ENCODE peak calls at places on chromosomes 5 and 9, in seven cellular contexts. A, R, E, H, V, I and C are unnamed samples.

GRCh38 chr5:32852535-32852934 is 141.4 kb downstream of the NPR3 start:
- DNase-seq in I (no peak), H (no peak), A (no peak), R (peak), V (peak), E (peak), C (no peak)

GRCh38 chr5:110548171-110548570 is 178.3 kb downstream of the TMEM232 start:
- DNase-seq in H (no peak), V (no peak), E (no peak), I (no peak), A (no peak), R (no peak), C (no peak)

GRCh38 chr9:127008076-127008475 is 93.5 kb downstream of the RALGPS1 start:
- DNase-seq in V (no peak), I (no peak), A (no peak), R (no peak), E (no peak), H (no peak), C (no peak)

GRCh38 chr5:32805966-32806626 is 95.0 kb downstream of the NPR3 start:
- DNase-seq in R (peak), E (no peak), H (no peak), V (peak), A (no peak), I (no peak), C (no peak)

GRCh38 chr9:126081746-126082145 is 244.9 kb upstream of the MVB12B start:
- DNase-seq in I (no peak), R (no peak), A (no peak), E (no peak), H (no peak), V (no peak), C (no peak)

GRCh38 chr5:34555699-34556513 is 100.2 kb upstream of the RAI14 start:
- DNase-seq in V (no peak), I (no peak), A (no peak), H (no peak), R (no peak), E (no peak), C (no peak)

GRCh38 chr9:93815677-93816076 is 139.5 kb downstream of the BARX1 start:
- DNase-seq in A (peak), V (no peak), E (no peak), R (no peak), I (no peak), H (no peak), C (no peak)

GRCh38 chr9:5863092-5863746 is 27.5 kb upstream of the MLANA start:
- DNase-seq in A (no peak), H (no peak), R (no peak), I (no peak), V (no peak), E (no peak), C (no peak)

GRCh38 chr5:99686538-99686937 is 757.7 kb upstream of the CHD1 start:
- DNase-seq in H (no peak), V (no peak), E (no peak), R (no peak), I (no peak), A (no peak), C (no peak)

GRCh38 chr5:142568271-142568995 is 117.5 kb downstream of the FGF1 start:
- DNase-seq in V (no peak), R (no peak), H (no peak), E (peak), I (no peak), A (no peak), C (no peak)

GRCh38 chr9:108671156-108671555 is 184.6 kb downstream of the ACTL7B start:
- DNase-seq in H (no peak), I (no peak), E (no peak), V (peak), R (no peak), A (no peak), C (no peak)

GRCh38 chr5:172770374-172770674 is 671 bp downstream of the DUSP1 start:
- DNase-seq in A (no peak), H (no peak), R (no peak), I (no peak), V (no peak), E (no peak), C (no peak)

GRCh38 chr5:35853652-35854051 is 3.0 kb upstream of the IL7R start:
- DNase-seq in R (no peak), A (no peak), H (no peak), E (no peak), I (no peak), V (peak), C (no peak)

GRCh38 chr9:78973906-78974305 is 597.9 kb upstream of the TLE4 start:
- DNase-seq in A (no peak), H (no peak), E (no peak), V (peak), I (no peak), R (peak), C (no peak)

GRCh38 chr5:142881076-142881466 is 110.9 kb downstream of the ARHGAP26 start:
- DNase-seq in H (peak), E (no peak), R (peak), V (peak), A (no peak), I (no peak), C (peak)

GRCh38 chr5:151483176-151483575 is 35.8 kb downstream of the SLC36A1 start:
- DNase-seq in R (no peak), V (peak), H (no peak), I (no peak), A (no peak), E (no peak), C (no peak)

GRCh38 chr5:79189439-79190234 is 46.3 kb upstream of the JMY start:
- DNase-seq in R (no peak), V (peak), I (no peak), H (no peak), A (peak), E (no peak), C (no peak)

GRCh38 chr5:13250450-13251291 is 693.8 kb downstream of the DNAH5 start:
- DNase-seq in A (peak), E (no peak), H (peak), V (peak), I (no peak), R (no peak), C (no peak)

DNA sequence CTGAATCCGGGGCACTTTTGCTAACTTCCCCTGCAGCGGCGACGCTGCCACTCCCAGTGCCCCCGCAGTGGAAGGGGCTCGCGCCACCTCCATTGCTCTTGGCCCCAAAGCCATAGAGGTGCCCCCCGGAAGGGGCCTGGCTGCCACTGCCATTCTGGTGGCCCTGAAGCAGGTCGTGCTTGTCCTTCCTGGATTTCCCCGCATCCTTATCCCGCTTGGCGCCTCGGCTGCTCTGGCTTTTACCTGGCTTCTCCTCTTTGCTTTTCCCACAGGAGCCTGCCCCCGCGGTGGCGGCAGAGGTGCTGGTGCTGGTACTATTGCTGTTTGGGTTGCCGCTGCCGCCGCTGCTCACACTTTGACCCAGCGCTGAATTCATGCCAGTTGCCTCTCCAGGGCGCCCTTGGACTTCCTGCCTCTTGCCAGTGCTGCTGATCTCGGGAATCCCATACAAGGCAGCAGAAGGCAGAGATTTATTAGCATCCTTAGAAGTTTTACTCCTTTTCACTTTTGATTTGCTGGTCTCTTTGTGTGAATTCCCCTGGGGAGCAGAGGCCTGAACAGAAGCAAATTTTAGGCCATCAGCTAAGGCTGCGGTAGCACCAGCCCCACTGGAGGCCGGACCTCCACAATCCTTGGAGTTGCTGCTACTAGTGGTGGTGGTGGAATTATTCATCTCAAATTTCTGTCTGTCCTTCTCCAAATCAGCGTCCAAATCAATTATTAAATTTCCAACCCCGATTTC is 2.1 kb downstream of the ZNF608 start:
- DNase-seq in H (no peak), E (peak), V (no peak), A (no peak), R (no peak), I (no peak), C (peak)
- TF ChIP-seq CTCF in H (no peak), E (no peak), V (no peak), A (no peak), R (peak), I (no peak), C (no peak)

GRCh38 chr5:58069016-58069705 is 390.7 kb downstream of the PLK2 start:
- DNase-seq in V (no peak), H (no peak), I (no peak), E (no peak), A (no peak), R (no peak), C (no peak)

GRCh38 chr5:58069846-58070245 is 390.0 kb downstream of the PLK2 start:
- DNase-seq in A (no peak), V (no peak), E (no peak), H (no peak), R (no peak), I (no peak), C (no peak)

GRCh38 chr5:58072202-58072791 is 387.6 kb downstream of the PLK2 start:
- DNase-seq in A (peak), H (no peak), I (no peak), R (no peak), V (no peak), E (no peak), C (no peak)

GRCh38 chr5:58073246-58073645 is 386.6 kb downstream of the PLK2 start:
- DNase-seq in A (no peak), H (no peak), V (no peak), I (no peak), R (no peak), E (no peak), C (no peak)

GRCh38 chr5:58071566-58071965 is 388.3 kb downstream of the PLK2 start:
- DNase-seq in I (no peak), H (no peak), V (no peak), E (no peak), A (no peak), R (no peak), C (no peak)
- TF ChIP-seq CTCF in I (no peak), H (no peak), V (no peak), E (no peak), A (no peak), R (no peak), C (no peak)

GRCh38 chr5:1174122-1174936 is 27.1 kb upstream of the SLC6A19 start:
- DNase-seq in V (peak), E (no peak), H (peak), I (no peak), A (peak), R (peak), C (peak)
- TF ChIP-seq CTCF in V (peak), E (peak), H (peak), I (no peak), A (peak), R (peak), C (peak)

GRCh38 chr5:60740322-60740721 is 40.4 kb upstream of the DEPDC1B start:
- DNase-seq in R (no peak), H (no peak), E (no peak), I (no peak), A (no peak), V (no peak), C (no peak)

GRCh38 chr5:60738461-60738860 is 38.5 kb upstream of the DEPDC1B start:
- DNase-seq in A (no peak), H (no peak), R (no peak), E (no peak), I (no peak), V (no peak), C (no peak)

GRCh38 chr5:60744682-60745081 is 44.7 kb upstream of the DEPDC1B start:
- DNase-seq in H (no peak), R (no peak), I (no peak), E (no peak), A (no peak), V (no peak), C (no peak)

GRCh38 chr5:60743511-60744314 is 43.7 kb upstream of the DEPDC1B start:
- DNase-seq in A (no peak), R (no peak), V (no peak), E (no peak), H (no peak), I (no peak), C (no peak)
- TF ChIP-seq CTCF in A (no peak), R (no peak), V (no peak), E (no peak), H (no peak), I (no peak), C (no peak)

GRCh38 chr5:7849531-7850240 is 1.2 kb downstream of the CFAP90 start:
- DNase-seq in I (peak), H (no peak), A (peak), R (no peak), E (no peak), V (no peak), C (no peak)
- TF ChIP-seq CTCF in I (no peak), H (no peak), A (no peak), R (peak), E (no peak), V (no peak), C (no peak)